ENCODE peak calls at places on chromosomes 3 and 15, in nine cellular contexts. O, A, H, C, M, W, G, K and V are unnamed samples.
A peak's percentile ranks its signal among the peaks of the same experiment; 100 is the strongest.

GRCh38 chr15:52114656-52115055 is 2.1 kb upstream of the BCL2L10 start:
- DNase-seq in M (no peak), G (no peak), O (no peak), C (no peak), A (no peak), K (no peak), H (peak; percentile 31), W (no peak), V (no peak)

GRCh38 chr3:66142079-66142478 is 78.7 kb upstream of the SLC25A26 start:
- DNase-seq in K (no peak), G (no peak), C (no peak), H (no peak), M (no peak), A (no peak), W (no peak), O (no peak), V (no peak)

GRCh38 chr3:10419637-10420232 is 85.7 kb downstream of the ATP2B2 start:
- DNase-seq in M (no peak), O (no peak), C (no peak), W (no peak), G (no peak), A (no peak), H (no peak), K (no peak), V (no peak)

GRCh38 chr3:120438971-120439370 is 11.8 kb downstream of the FSTL1 start:
- DNase-seq in H (no peak), M (no peak), A (peak; percentile 94), O (no peak), W (peak; percentile 83), K (no peak), C (peak; percentile 90), G (no peak), V (no peak)

GRCh38 chr15:72491768-72492167 is 17.6 kb downstream of the ARIH1 start:
- DNase-seq in A (peak; percentile 37), O (no peak), G (no peak), K (peak; percentile 44), H (no peak), M (no peak), W (no peak), C (peak; percentile 86), V (no peak)

GRCh38 chr3:133535971-133536634 is 37.4 kb upstream of the CDV3 start:
- DNase-seq in A (peak; percentile 94), G (no peak), K (peak; percentile 73), H (no peak), M (no peak), C (peak; percentile 96), W (no peak), O (no peak), V (no peak)

GRCh38 chr3:13420051-13420816 is at the start of gene NUP210:
- DNase-seq in W (peak; percentile 35), K (no peak), O (peak; percentile 77), M (peak; percentile 67), H (peak; percentile 97), G (peak; percentile 86), C (no peak), A (no peak), V (peak; percentile 85)

GRCh38 chr3:193829781-193830180 is 236.8 kb downstream of the OPA1 start:
- DNase-seq in M (no peak), C (peak; percentile 38), K (no peak), W (no peak), A (peak; percentile 32), H (no peak), G (no peak), O (no peak), V (no peak)

GRCh38 chr3:14482271-14482721 is 57.8 kb downstream of the GRIP2 start:
- DNase-seq in W (peak; percentile 51), M (no peak), K (no peak), A (peak; percentile 41), H (no peak), O (no peak), G (no peak), C (no peak), V (no peak)

GRCh38 chr15:78691873-78692421 is 50.9 kb upstream of the CHRNB4 start:
- DNase-seq in H (no peak), G (no peak), M (no peak), O (no peak), K (no peak), W (no peak), C (no peak), A (no peak), V (no peak)

GRCh38 chr3:178444416-178444815 is 91.8 kb upstream of the KCNMB2 start:
- DNase-seq in W (no peak), H (no peak), C (no peak), K (no peak), O (no peak), A (no peak), G (no peak), M (no peak), V (no peak)

GRCh38 chr15:55253580-55253979 is 36.0 kb downstream of the RAB27A start:
- DNase-seq in C (peak; percentile 88), O (no peak), G (no peak), W (no peak), A (peak; percentile 77), M (no peak), H (no peak), K (no peak), V (no peak)

GRCh38 chr15:55257014-55257670 is 32.5 kb downstream of the RAB27A start:
- DNase-seq in H (no peak), C (no peak), A (no peak), K (no peak), O (no peak), W (no peak), G (no peak), M (no peak), V (no peak)

GRCh38 chr15:55256281-55257013 is 33.2 kb downstream of the RAB27A start:
- DNase-seq in A (no peak), K (no peak), C (peak; percentile 15), G (no peak), M (no peak), O (no peak), W (no peak), H (no peak), V (no peak)

GRCh38 chr15:55255714-55256113 is 33.9 kb downstream of the RAB27A start:
- DNase-seq in H (no peak), A (no peak), W (no peak), G (no peak), O (no peak), C (no peak), M (no peak), K (no peak), V (no peak)

GRCh38 chr15:55254916-55255679 is 34.5 kb downstream of the RAB27A start:
- DNase-seq in H (no peak), K (no peak), G (no peak), M (no peak), A (no peak), W (no peak), C (no peak), O (no peak), V (no peak)
- H3K4me3 ChIP-seq in H (no peak overlapping the region), K (no peak overlapping the region), G (no peak overlapping the region), M (no peak overlapping the region), A (no peak overlapping the region), W (no peak overlapping the region), C (no peak overlapping the region), O (no peak overlapping the region), V (peak overlapping the region; percentile 23)

DNA sequence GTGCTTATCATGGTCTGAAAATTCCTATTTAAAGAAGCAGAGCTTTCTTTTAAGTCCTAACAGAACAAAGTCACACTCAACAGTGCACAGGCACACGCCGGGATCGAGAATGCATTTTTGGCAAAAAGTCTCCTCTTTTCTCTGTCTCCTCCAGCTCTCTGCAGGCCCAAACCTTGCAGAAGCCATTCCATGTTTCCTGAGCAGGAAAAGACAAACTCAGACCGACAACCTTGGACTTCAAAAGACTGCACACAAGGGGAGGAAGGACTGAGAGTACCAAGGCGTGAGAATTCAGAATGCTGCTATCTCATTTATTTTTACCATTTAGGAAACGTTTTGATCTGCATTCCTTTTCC is 71.8 kb downstream of the CCNL1 start:
- DNase-seq in H (no peak), A (peak; percentile 40), C (peak; percentile 29), W (no peak), O (no peak), K (no peak), M (no peak), G (no peak), V (no peak)
- H3K4me3 ChIP-seq in H (peak overlapping the region; percentile 59), A (peak overlapping the region; percentile 30), C (peak overlapping the region; percentile 58), W (peak overlapping the region; percentile 69), O (no peak overlapping the region), K (peak overlapping the region; percentile 70), M (peak overlapping the region; percentile 64), G (peak overlapping the region; percentile 68), V (peak overlapping the region; percentile 62)

GRCh38 chr3:173745952-173746682 is 348.6 kb downstream of the NLGN1 start:
- DNase-seq in M (no peak), O (no peak), C (peak; percentile 80), K (no peak), G (peak; percentile 23), H (no peak), W (no peak), A (peak; percentile 46), V (no peak)

GRCh38 chr3:173742491-173742890 is 344.9 kb downstream of the NLGN1 start:
- DNase-seq in A (no peak), G (no peak), W (no peak), M (no peak), K (no peak), O (no peak), H (no peak), C (peak; percentile 48), V (no peak)

GRCh38 chr3:173743512-173743911 is 346.0 kb downstream of the NLGN1 start:
- DNase-seq in K (no peak), H (no peak), O (no peak), A (no peak), W (no peak), M (no peak), G (no peak), C (peak; percentile 27), V (no peak)

GRCh38 chr3:173744479-173744878 is 346.9 kb downstream of the NLGN1 start:
- DNase-seq in C (no peak), O (no peak), W (no peak), M (no peak), G (no peak), H (no peak), A (no peak), K (no peak), V (no peak)

GRCh38 chr3:173743111-173743510 is 345.6 kb downstream of the NLGN1 start:
- DNase-seq in H (no peak), G (no peak), W (no peak), A (no peak), M (no peak), C (peak; percentile 59), K (no peak), O (no peak), V (no peak)
- H3K4me3 ChIP-seq in H (no peak overlapping the region), G (no peak overlapping the region), W (no peak overlapping the region), A (no peak overlapping the region), M (no peak overlapping the region), C (no peak overlapping the region), K (no peak overlapping the region), O (no peak overlapping the region), V (no peak overlapping the region)

GRCh38 chr3:136804813-136805212 is 14.1 kb upstream of the SLC35G2 start:
- DNase-seq in H (no peak), O (no peak), A (no peak), K (no peak), G (no peak), M (peak; percentile 19), C (no peak), W (no peak), V (no peak)

GRCh38 chr3:136802481-136802996 is 16.4 kb upstream of the SLC35G2 start:
- DNase-seq in O (no peak), H (no peak), W (no peak), K (no peak), G (no peak), A (peak; percentile 34), C (peak; percentile 51), M (no peak), V (peak; percentile 19)

GRCh38 chr3:136805795-136806194 is 13.1 kb upstream of the SLC35G2 start:
- DNase-seq in G (no peak), W (no peak), C (no peak), H (no peak), K (no peak), O (no peak), M (no peak), A (no peak), V (no peak)

GRCh38 chr3:136804164-136804563 is 14.8 kb upstream of the SLC35G2 start:
- DNase-seq in M (no peak), K (no peak), O (no peak), G (no peak), W (no peak), A (no peak), C (no peak), H (no peak), V (no peak)
- H3K4me3 ChIP-seq in M (no peak overlapping the region), K (no peak overlapping the region), O (no peak overlapping the region), G (no peak overlapping the region), W (no peak overlapping the region), A (no peak overlapping the region), C (no peak overlapping the region), H (no peak overlapping the region), V (no peak overlapping the region)